ENCODE peak calls at places on chromosomes 16 and 17, in five cellular contexts. D is adrenal gland, G is AG04450, E is right lobe of liver, T is left ventricle myocardium inferior. L is an unnamed sample.

GRCh38 chr17:77741109-77741508 is 217.4 kb upstream of the TNRC6C start:
- DNase-seq in D (peak; percentile 4), G (no peak), E (no peak), T (no peak), L (peak; percentile 51)

GRCh38 chr16:30533748-30534367 is 800 bp downstream of the ZNF747 start:
- DNase-seq in D (no peak), G (no peak), E (no peak), T (no peak), L (no peak)

GRCh38 chr16:81765111-81765919 is 13.8 kb upstream of the PLCG2 start:
- DNase-seq in D (no peak), G (no peak), E (no peak), T (no peak), L (no peak)

GRCh38 chr16:1167276-1168107 is 14.6 kb downstream of the CACNA1H start:
- DNase-seq in D (no peak), G (no peak), E (no peak), T (no peak), L (peak; percentile 75)

GRCh38 chr16:70750893-70751467 is 50.0 kb downstream of the VAC14 start:
- DNase-seq in D (peak; percentile 78), G (peak; percentile 96), E (peak; percentile 91), T (peak; percentile 76), L (no peak)

GRCh38 chr16:11389631-11390565 is 44.6 kb downstream of the RMI2 start:
- DNase-seq in D (no peak), G (no peak), E (no peak), T (no peak), L (no peak)

GRCh38 chr17:773467-774319 is 8.4 kb downstream of the GLOD4 start:
- DNase-seq in D (no peak), G (no peak), E (no peak), T (no peak), L (no peak)

GRCh38 chr17:34424814-34425490 is 61.9 kb upstream of the CCL1 start:
- DNase-seq in D (no peak), G (no peak), E (no peak), T (no peak), L (no peak)

GRCh38 chr16:11208916-11209665 is 46.9 kb downstream of the SOCS1 start:
- DNase-seq in D (no peak), G (no peak), E (no peak), T (no peak), L (no peak)

GRCh38 chr17:69015631-69016030 is 45.1 kb downstream of the ABCA9 start:
- DNase-seq in D (no peak), G (no peak), E (no peak), T (no peak), L (no peak)

GRCh38 chr16:89481556-89481955 is 8.8 kb downstream of the ANKRD11 start:
- DNase-seq in D (no peak), G (no peak), E (no peak), T (no peak), L (no peak)

GRCh38 chr16:23976091-23977001 is 140.6 kb downstream of the PRKCB start:
- DNase-seq in D (no peak), G (no peak), E (no peak), T (no peak), L (no peak)

GRCh38 chr16:3020604-3021448 is 658 bp downstream of the TNFRSF12A start:
- DNase-seq in D (peak; percentile 92), G (peak; percentile 72), E (no peak), T (peak; percentile 75), L (peak; percentile 96)

GRCh38 chr16:11089504-11090124 is 145.2 kb downstream of the CLEC16A start:
- DNase-seq in D (no peak), G (peak; percentile 98), E (no peak), T (no peak), L (peak; percentile 23)

GRCh38 chr16:30958164-30959083 is 870 bp downstream of the SETD1A start:
- DNase-seq in D (peak; percentile 64), G (no peak), E (no peak), T (peak; percentile 43), L (peak; percentile 67)

GRCh38 chr16:72172105-72173034 is at the start of gene PMFBP1:
- DNase-seq in D (peak; percentile 67), G (peak; percentile 6), E (no peak), T (no peak), L (peak; percentile 51)

GRCh38 chr16:28931801-28932225 is at the start of gene CD19:
- DNase-seq in D (no peak), G (no peak), E (no peak), T (no peak), L (no peak)

GRCh38 chr16:19488213-19488640 is 33.7 kb downstream of the GDE1 start:
- DNase-seq in D (no peak), G (no peak), E (peak; percentile 62), T (no peak), L (no peak)

GRCh38 chr17:74512624-74513084 is 18.6 kb downstream of the CD300LB start:
- DNase-seq in D (no peak), G (no peak), E (no peak), T (no peak), L (no peak)

GRCh38 chr17:65158622-65159021 is 21.5 kb downstream of the RGS9 start:
- DNase-seq in D (no peak), G (no peak), E (no peak), T (no peak), L (no peak)

GRCh38 chr16:88548131-88548874 is 21.9 kb upstream of the ZC3H18 start:
- DNase-seq in D (no peak), G (no peak), E (no peak), T (no peak), L (no peak)

GRCh38 chr16:84633622-84634021 is 14.7 kb upstream of the KLHL36 start:
- DNase-seq in D (peak; percentile 82), G (no peak), E (peak; percentile 67), T (peak; percentile 88), L (peak; percentile 39)

GRCh38 chr16:46830902-46831647 is at the start of gene C16orf87:
- DNase-seq in D (peak; percentile 95), G (peak; percentile 84), E (peak; percentile 97), T (peak; percentile 92), L (peak; percentile 92)

GRCh38 chr17:40956401-40957254 is 10.1 kb downstream of the KRT39 start:
- DNase-seq in D (no peak), G (peak; percentile 96), E (no peak), T (no peak), L (no peak)

GRCh38 chr17:39118674-39119419 is 32.6 kb downstream of the PLXDC1 start:
- DNase-seq in D (no peak), G (no peak), E (no peak), T (no peak), L (no peak)

GRCh38 chr16:84967828-84968227 is 43.5 kb downstream of the ZDHHC7 start:
- DNase-seq in D (no peak), G (no peak), E (no peak), T (no peak), L (no peak)

GRCh38 chr16:75176926-75177325 is 28.6 kb downstream of the ZFP1 start:
- DNase-seq in D (no peak), G (no peak), E (no peak), T (no peak), L (no peak)

GRCh38 chr16:75169899-75170405 is 21.6 kb downstream of the ZFP1 start:
- DNase-seq in D (no peak), G (no peak), E (no peak), T (no peak), L (no peak)

GRCh38 chr16:75175074-75175473 is 26.8 kb downstream of the ZFP1 start:
- DNase-seq in D (no peak), G (no peak), E (no peak), T (no peak), L (no peak)

DNA sequence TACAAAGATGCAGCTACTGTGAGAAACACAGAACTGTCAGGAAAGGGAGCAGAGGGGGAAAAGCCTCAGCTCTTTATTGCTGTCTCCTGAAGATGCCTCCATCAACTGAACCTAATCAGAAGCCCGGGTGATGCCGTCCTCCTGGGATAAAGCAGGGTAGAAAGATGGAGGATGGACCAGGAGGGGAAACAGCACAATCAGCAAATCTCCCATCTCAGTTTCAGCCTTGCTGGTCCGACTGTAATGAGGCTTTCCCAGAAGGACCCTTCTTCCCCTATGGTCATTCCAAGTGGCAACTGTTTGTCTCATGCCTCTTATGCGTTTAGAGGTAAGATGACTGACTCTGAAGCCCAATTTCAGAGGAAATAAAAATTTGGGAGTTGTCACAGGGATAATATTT is 24.3 kb downstream of the ZFP1 start:
- DNase-seq in D (no peak), G (no peak), E (no peak), T (no peak), L (no peak)
- H3K9me3 ChIP-seq in D (peaks cover 33% of the 10 kb centered on the region), G (peaks cover 55% of the 10 kb centered on the region), E (no peaks in the 10 kb centered on the region), T (peaks cover 100% of the 10 kb centered on the region), L (no peaks in the 10 kb centered on the region)

DNA sequence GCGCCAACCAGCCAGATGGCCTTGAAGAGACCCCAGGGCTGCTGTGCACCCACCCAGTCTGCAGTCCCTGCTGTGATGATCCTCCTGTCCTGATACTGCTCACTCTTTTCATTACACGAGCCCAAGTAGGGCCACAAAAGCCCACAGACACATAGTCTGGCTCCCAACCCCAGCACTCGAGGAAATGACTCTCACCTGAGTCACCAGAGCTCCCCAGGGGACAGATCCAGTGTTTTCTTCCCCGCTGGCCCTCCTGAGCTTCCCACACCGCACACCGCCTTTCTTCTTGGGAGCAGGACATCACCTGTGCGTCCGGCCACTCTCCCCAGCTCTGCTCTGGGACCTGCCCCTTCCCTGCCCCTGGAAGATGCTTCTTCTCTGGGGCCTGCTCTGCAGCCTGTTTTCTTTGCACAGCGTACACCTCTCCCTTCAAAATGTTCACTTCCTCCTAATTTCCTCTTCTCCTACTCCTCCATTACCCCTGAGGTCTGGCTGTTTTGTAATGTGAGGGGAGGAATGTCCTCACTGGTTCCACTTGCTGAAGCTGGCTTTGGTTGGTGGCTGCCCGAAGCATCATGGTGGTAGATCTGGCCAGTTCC is 2.0 kb upstream of the SCN4A start:
- DNase-seq in D (no peak), G (no peak), E (no peak), T (no peak), L (no peak)
- H3K27ac ChIP-seq in D (no peak overlapping the region), G (no peak overlapping the region), E (no peak overlapping the region), T (no peak overlapping the region), L (no peak overlapping the region)

DNA sequence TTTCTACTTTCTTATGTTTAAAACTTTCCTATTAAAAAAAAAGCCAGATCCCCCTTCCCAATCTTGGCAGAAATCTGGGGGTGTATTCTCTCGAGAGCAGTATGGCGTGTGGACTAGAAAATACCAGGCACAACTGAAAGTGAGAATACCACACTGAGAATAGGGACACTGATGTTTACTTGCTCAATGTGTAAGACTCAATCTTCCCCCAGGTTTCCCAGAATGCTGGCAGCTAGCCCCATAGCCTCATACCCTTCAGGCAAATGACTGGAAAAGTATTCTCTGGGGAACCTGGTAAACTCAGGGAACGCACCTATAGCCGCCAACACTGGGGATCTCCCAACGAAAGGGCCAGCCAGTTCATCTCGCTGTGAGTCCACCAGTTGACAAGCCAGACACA is 15.3 kb downstream of the ZZEF1 start:
- DNase-seq in D (no peak), G (no peak), E (no peak), T (no peak), L (no peak)
- TF ChIP-seq CTCF in D (no peak), G (no peak), E (no peak), T (no peak), L (no peak)

DNA sequence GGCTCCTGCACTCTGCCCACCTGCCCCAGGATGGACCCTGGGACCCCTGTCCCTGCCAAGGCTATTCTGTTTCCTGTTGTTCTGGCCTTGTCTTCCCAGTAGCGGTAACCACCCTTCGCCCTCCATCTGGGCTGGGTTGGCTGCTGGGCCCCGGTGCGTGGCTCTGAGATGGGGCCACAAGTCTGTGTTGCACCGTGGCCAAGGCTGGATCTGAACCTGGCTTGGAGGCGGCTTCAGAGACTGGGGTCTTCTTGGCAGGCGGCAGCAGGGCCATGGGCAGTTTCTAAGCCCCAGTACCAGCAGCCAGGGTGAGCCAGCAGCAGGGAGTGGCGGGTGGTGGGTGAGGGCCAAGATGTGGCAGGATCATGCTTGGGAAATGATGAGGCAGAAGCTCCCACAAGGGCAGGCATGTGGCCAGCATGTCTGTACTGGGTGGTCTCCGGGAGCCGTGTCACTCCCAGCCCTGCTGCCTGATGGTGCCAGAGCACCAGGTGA is 12.6 kb downstream of the MAP2K3 start:
- DNase-seq in D (no peak), G (no peak), E (no peak), T (no peak), L (no peak)
- H3K9me3 ChIP-seq in D (no peaks in the 10 kb centered on the region), G (peaks cover 87% of the 10 kb centered on the region), E (no peaks in the 10 kb centered on the region), T (no peaks in the 10 kb centered on the region), L (no peaks in the 10 kb centered on the region)

L was measured in pancreas.